ENCODE peak calls at places on chromosomes 12 and 14, in ten cellular contexts. L, E, P, W, V, U, J, D, Z and M are unnamed samples.

GRCh38 chr12:104715562-104716182 is 242.4 kb downstream of the SLC41A2 start:
- DNase-seq in L (no peak), E (no peak), P (no peak), W (no peak), V (no peak), U (no peak), J (no peak), D (no peak), Z (no peak), M (no peak)

GRCh38 chr14:89507926-89508460 is 91.0 kb upstream of the FOXN3 start:
- DNase-seq in L (no peak), E (no peak), P (no peak), W (no peak), V (no peak), U (no peak), J (no peak), D (no peak), Z (no peak), M (no peak)

GRCh38 chr12:30573145-30573544 is 122.5 kb downstream of the IPO8 start:
- DNase-seq in L (no peak), E (no peak), P (no peak), W (no peak), V (no peak), U (no peak), J (no peak), D (no peak), Z (no peak), M (no peak)

GRCh38 chr14:68173227-68173972 is 353.8 kb downstream of the RAD51B start:
- DNase-seq in L (no peak), E (no peak), P (no peak), W (no peak), V (no peak), U (no peak), J (no peak), D (no peak), Z (no peak), M (no peak)

GRCh38 chr14:102495482-102496330 is 13.9 kb downstream of the ANKRD9 start:
- DNase-seq in L (no peak), E (no peak), P (no peak), W (no peak), V (no peak), U (peak; percentile 44), J (no peak), D (no peak), Z (no peak), M (no peak)

GRCh38 chr14:52266179-52266578 is 1.3 kb upstream of the PTGDR start:
- DNase-seq in L (no peak), E (no peak), P (peak; percentile 75), W (no peak), V (no peak), U (no peak), J (no peak), D (no peak), Z (no peak), M (no peak)

GRCh38 chr12:33529810-33530209 is 90.2 kb upstream of the SYT10 start:
- DNase-seq in L (no peak), E (no peak), P (no peak), W (no peak), V (no peak), U (no peak), J (no peak), D (no peak), Z (no peak), M (no peak)

GRCh38 chr14:75794615-75795038 is 133.6 kb downstream of the TTLL5 start:
- DNase-seq in L (no peak), E (no peak), P (no peak), W (no peak), V (no peak), U (no peak), J (no peak), D (no peak), Z (peak; percentile 9), M (no peak)

GRCh38 chr12:49557187-49557916 is 10.6 kb downstream of the MCRS1 start:
- DNase-seq in L (no peak), E (no peak), P (no peak), W (no peak), V (no peak), U (no peak), J (no peak), D (no peak), Z (no peak), M (no peak)

GRCh38 chr12:49558526-49558925 is 9.4 kb downstream of the MCRS1 start:
- DNase-seq in L (no peak), E (no peak), P (no peak), W (no peak), V (no peak), U (no peak), J (no peak), D (no peak), Z (no peak), M (no peak)

GRCh38 chr12:49556391-49557186 is 11.4 kb downstream of the MCRS1 start:
- DNase-seq in L (no peak), E (no peak), P (no peak), W (peak; percentile 3), V (no peak), U (no peak), J (no peak), D (no peak), Z (no peak), M (no peak)

GRCh38 chr12:49559011-49559675 is 8.8 kb downstream of the MCRS1 start:
- DNase-seq in L (no peak), E (no peak), P (no peak), W (no peak), V (no peak), U (no peak), J (no peak), D (no peak), Z (no peak), M (no peak)

DNA sequence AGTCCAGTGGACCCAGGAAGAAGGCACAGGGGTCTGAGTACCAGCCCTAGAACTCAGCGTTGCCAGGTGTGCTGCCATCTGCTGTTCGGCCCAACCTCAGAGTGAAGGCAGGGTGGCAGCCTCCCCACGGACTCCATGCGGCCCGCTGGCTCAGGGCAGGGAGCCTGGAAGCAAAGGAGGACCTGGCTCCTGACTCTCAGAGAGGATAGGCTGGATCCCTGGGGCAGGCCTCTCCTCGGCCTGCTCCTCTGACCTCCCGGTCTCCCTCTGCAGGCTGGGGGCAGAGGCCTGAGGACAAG is 10.1 kb downstream of the MCRS1 start:
- DNase-seq in L (no peak), E (no peak), P (no peak), W (no peak), V (no peak), U (no peak), J (no peak), D (no peak), Z (no peak), M (no peak)
- TF ChIP-seq CTCF in L (no peak), E (no peak), P (no peak), W (no peak), V (no peak), U (no peak), J (no peak), D (no peak), Z (peak; percentile 58), M (no peak)

DNA sequence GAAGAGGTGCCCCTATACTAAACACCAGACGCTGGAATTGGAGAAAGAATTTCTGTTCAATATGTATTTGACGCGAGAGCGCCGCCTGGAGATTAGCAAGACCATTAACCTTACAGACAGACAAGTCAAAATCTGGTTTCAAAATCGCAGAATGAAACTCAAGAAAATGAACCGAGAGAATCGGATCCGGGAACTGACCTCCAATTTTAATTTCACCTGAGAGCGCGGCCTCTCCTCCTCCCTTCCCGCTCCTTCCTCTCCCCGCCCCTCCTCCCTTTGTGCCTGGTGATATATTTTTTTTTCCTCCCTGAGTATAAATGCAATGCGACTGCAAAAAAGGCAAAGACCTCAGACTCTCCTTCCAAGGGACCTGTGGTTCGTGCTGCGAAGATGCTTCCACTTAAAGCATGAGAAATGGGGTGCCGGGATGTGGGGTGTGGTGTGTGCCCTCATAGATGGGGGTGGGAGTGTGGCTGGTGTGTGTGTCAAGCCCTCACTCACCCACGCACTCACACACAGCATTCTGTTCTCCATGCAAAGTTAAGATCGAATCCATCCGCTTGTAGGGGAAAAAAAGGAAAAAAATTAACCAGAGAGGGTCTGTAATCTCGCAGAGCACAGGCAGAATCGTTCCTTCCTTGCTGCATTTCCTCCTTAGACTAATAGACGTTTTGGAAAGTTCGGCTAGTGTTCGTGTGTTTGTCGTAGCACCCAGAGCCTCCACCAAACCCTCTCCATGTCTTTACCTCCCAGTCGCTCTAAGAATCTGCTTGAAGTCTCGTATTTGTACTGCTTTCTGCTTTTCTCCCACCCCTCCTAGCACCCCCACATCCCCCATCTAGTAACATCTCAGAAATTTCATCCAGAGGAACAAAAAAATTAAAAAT is 4.5 kb downstream of the HOXC10 start:
- DNase-seq in L (no peak), E (no peak), P (no peak), W (no peak), V (no peak), U (peak; percentile 10), J (peak; percentile 71), D (no peak), Z (peak; percentile 56), M (no peak)
- TF ChIP-seq CTCF in L (no peak), E (peak; percentile 38), P (peak; percentile 28), W (no peak), V (no peak), U (no peak), J (peak; percentile 55), D (peak; percentile 58), Z (peak; percentile 64), M (peak; percentile 27)

GRCh38 chr12:109716092-109716479 is 2.5 kb downstream of the FAM222A start:
- DNase-seq in L (no peak), E (no peak), P (no peak), W (no peak), V (no peak), U (no peak), J (no peak), D (no peak), Z (no peak), M (no peak)

GRCh38 chr12:109714913-109715244 is 1.3 kb downstream of the FAM222A start:
- DNase-seq in L (no peak), E (no peak), P (no peak), W (no peak), V (no peak), U (no peak), J (no peak), D (no peak), Z (no peak), M (no peak)

GRCh38 chr12:109713187-109713984 is at the start of gene FAM222A:
- DNase-seq in L (peak; percentile 96), E (peak; percentile 99), P (peak; percentile 93), W (peak; percentile 96), V (peak; percentile 97), U (peak; percentile 97), J (peak; percentile 98), D (peak; percentile 99), Z (peak; percentile 94), M (peak; percentile 96)

GRCh38 chr12:109715310-109716091 is 1.9 kb downstream of the FAM222A start:
- DNase-seq in L (no peak), E (peak; percentile 45), P (no peak), W (no peak), V (no peak), U (peak; percentile 68), J (peak; percentile 69), D (no peak), Z (no peak), M (peak; percentile 61)

DNA sequence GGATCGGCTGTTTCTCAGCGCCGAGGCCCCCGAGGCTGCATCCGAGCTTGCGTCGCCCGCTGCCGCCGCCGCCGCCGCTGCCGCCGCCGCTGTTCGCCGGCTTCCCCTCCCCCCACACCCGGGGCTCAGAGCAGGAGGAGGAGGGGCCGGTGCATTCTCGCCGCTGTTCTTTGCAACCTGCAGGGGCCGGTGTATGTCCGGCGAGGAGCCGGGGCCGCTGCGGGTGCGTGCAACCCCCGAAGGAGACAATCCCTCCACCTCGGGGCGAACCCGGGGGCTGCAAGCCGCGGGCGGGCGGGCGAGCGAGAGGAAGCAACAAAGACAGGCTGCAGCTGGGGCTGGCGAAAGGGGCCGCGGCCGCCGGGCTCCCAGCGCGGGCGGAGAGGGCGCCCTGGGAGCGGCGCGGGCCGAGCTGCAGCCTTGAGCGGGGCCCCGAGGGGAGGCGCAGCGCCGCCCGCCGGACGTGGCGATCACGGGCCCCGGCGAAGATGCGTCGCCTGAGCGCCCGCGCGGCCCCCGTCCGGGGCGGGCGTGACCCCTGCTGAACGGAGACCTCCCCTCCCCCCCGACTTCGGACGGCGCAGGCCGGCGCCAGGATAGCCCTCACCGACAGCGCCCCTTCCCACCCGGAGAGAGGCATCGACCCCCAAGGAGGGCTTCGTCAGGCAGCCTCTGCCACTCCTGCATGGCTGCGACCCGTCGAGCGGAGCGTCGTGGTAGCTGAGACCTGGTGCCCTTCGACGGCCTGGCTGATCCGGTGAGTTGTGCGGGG is 702 bp downstream of the FAM222A start:
- DNase-seq in L (no peak), E (peak; percentile 78), P (peak; percentile 29), W (peak; percentile 77), V (peak; percentile 33), U (peak; percentile 79), J (peak; percentile 92), D (peak; percentile 80), Z (peak; percentile 50), M (peak; percentile 83)
- TF ChIP-seq CTCF in L (no peak), E (no peak), P (no peak), W (peak; percentile 11), V (no peak), U (no peak), J (peak; percentile 47), D (peak; percentile 33), Z (peak; percentile 47), M (no peak)

DNA sequence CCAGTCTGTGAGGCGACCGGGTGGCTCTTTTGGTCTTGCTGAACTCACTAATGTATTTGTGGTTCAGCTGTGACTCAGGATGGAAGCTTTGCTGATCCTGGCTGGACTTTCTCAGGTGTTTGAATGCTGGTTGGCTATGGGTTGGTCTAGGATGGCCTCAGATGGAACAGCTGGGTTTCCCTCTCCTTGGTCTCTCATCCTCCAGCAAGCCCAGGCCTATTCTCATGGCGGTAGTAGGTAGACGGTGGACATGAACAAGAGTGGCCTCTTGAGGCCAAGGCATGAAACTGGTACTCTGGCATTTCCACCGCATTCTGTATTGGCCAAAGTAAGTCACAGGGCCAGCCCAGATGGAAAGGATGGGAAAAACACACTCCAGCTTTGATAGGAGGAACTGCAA is 11.8 kb upstream of the POLR3B start:
- DNase-seq in L (no peak), E (peak; percentile 53), P (no peak), W (no peak), V (no peak), U (no peak), J (peak; percentile 72), D (peak; percentile 83), Z (peak; percentile 77), M (peak; percentile 26)
- TF ChIP-seq CTCF in L (no peak), E (peak; percentile 35), P (peak; percentile 10), W (peak; percentile 44), V (no peak), U (peak; percentile 13), J (peak; percentile 61), D (peak; percentile 68), Z (peak; percentile 86), M (peak; percentile 34)